ENCODE peak calls at places on chromosome 20, in six cellular contexts. T is GM04504; H is fibroblast of the aortic adventitia; K is NCI-H146; M is activated naive CD8-positive, alpha-beta T cell treated with anti-CD3 and anti-CD28 coated beads for 36 hours; A is ureter. Q is an unnamed sample.

GRCh38 chr20:34069341-34070078 is 42.5 kb downstream of the EIF2S2 start:
- DNase-seq in M (peak; percentile 30), H (peak; percentile 92), A (peak; percentile 83), K (peak; percentile 67), T (peak; percentile 55), Q (no peak)

GRCh38 chr20:32536861-32537656 is 48.1 kb downstream of the NOL4L start:
- DNase-seq in M (peak; percentile 66), T (no peak), H (no peak), K (peak; percentile 97), A (peak; percentile 85), Q (no peak)

GRCh38 chr20:58597021-58597940 is 53.8 kb upstream of the STX16 start:
- DNase-seq in M (no peak), K (no peak), T (peak; percentile 76), H (peak; percentile 76), A (peak; percentile 70), Q (no peak)

GRCh38 chr20:17510548-17510947 is 20.6 kb downstream of the BFSP1 start:
- DNase-seq in M (no peak), H (no peak), A (no peak), T (no peak), K (no peak), Q (no peak)

GRCh38 chr20:37986873-37987601 is 46.2 kb downstream of the TTI1 start:
- DNase-seq in H (peak; percentile 60), A (peak; percentile 68), K (no peak), T (peak; percentile 58), M (no peak), Q (peak; percentile 69)

GRCh38 chr20:1535420-1536175 is 21.9 kb downstream of the SIRPD start:
- DNase-seq in H (no peak), K (no peak), A (no peak), M (no peak), T (no peak), Q (no peak)

GRCh38 chr20:4012631-4013030 is 2.7 kb downstream of the RNF24 start:
- DNase-seq in H (peak; percentile 90), K (no peak), M (no peak), A (no peak), T (no peak), Q (no peak)

GRCh38 chr20:23085415-23086055 is 589 bp downstream of the CD93 start:
- DNase-seq in T (no peak), H (no peak), M (no peak), A (no peak), K (no peak), Q (no peak)

GRCh38 chr20:13286600-13286999 is 65.5 kb downstream of the ISM1 start:
- DNase-seq in M (no peak), T (no peak), K (no peak), H (no peak), A (peak; percentile 48), Q (no peak)

GRCh38 chr20:10670521-10671220 is 3.1 kb downstream of the JAG1 start:
- DNase-seq in H (peak; percentile 56), M (no peak), K (no peak), T (no peak), A (no peak), Q (no peak)

GRCh38 chr20:64278319-64278681 is 22.8 kb downstream of the PCMTD2 start:
- DNase-seq in K (no peak), H (no peak), A (no peak), M (no peak), T (no peak), Q (no peak)

GRCh38 chr20:59765599-59766177 is 161.3 kb downstream of the PHACTR3 start:
- DNase-seq in T (no peak), A (no peak), M (no peak), K (no peak), H (no peak), Q (no peak)